ENCODE peak calls at places on chromosomes 6 and 20, in four cellular contexts. One of them, this sample, is unnamed.

GRCh38 chr20:25217161-25218108 is 21.9 kb downstream of the ENTPD6 start:
- DNase-seq in RWPE1: no peak
- DNase-seq in H9: no peak
- DNase-seq in HFFc6: no peak
- DNase-seq in this sample: no peak

GRCh38 chr6:144277174-144277573 is 8.0 kb upstream of the UTRN start:
- DNase-seq in RWPE1: no peak
- DNase-seq in H9: no peak
- DNase-seq in HFFc6: no peak
- DNase-seq in this sample: no peak

GRCh38 chr6:168384045-168385038 is 56.6 kb upstream of the SMOC2 start:
- DNase-seq in RWPE1: no peak
- DNase-seq in H9: no peak
- DNase-seq in HFFc6: no peak
- DNase-seq in this sample: no peak

GRCh38 chr6:161677188-161677587 is 403.3 kb upstream of the AGPAT4 start:
- DNase-seq in RWPE1: no peak
- DNase-seq in H9: no peak
- DNase-seq in HFFc6: no peak
- DNase-seq in this sample: no peak

GRCh38 chr20:50015993-50016770 is 33.4 kb downstream of the SNAI1 start:
- DNase-seq in RWPE1: no peak
- DNase-seq in H9: no peak
- DNase-seq in HFFc6: no peak
- DNase-seq in this sample: no peak

GRCh38 chr6:168194732-168195565 is 115.9 kb upstream of the FRMD1 start:
- DNase-seq in RWPE1: no peak
- DNase-seq in H9: peak
- DNase-seq in HFFc6: no peak
- DNase-seq in this sample: no peak

GRCh38 chr6:164227952-164228522 is 813.5 kb downstream of the QKI start:
- DNase-seq in RWPE1: no peak
- DNase-seq in H9: no peak
- DNase-seq in HFFc6: no peak
- DNase-seq in this sample: no peak

GRCh38 chr6:13303668-13304017 is 24.7 kb downstream of the TBC1D7 start:
- DNase-seq in RWPE1: no peak
- DNase-seq in H9: no peak
- DNase-seq in HFFc6: peak
- DNase-seq in this sample: no peak

GRCh38 chr6:127938701-127939100 is 37.8 kb upstream of the THEMIS start:
- DNase-seq in RWPE1: no peak
- DNase-seq in H9: no peak
- DNase-seq in HFFc6: peak
- DNase-seq in this sample: no peak

GRCh38 chr20:38115896-38116295 is 49.2 kb downstream of the TGM2 start:
- DNase-seq in RWPE1: no peak
- DNase-seq in H9: no peak
- DNase-seq in HFFc6: no peak
- DNase-seq in this sample: no peak

GRCh38 chr20:35490736-35491181 is 35.4 kb downstream of the CEP250 start:
- DNase-seq in RWPE1: no peak
- DNase-seq in H9: no peak
- DNase-seq in HFFc6: no peak
- DNase-seq in this sample: no peak

GRCh38 chr6:44471271-44471981 is 83.9 kb downstream of the CDC5L start:
- DNase-seq in RWPE1: no peak
- DNase-seq in H9: no peak
- DNase-seq in HFFc6: no peak
- DNase-seq in this sample: no peak

GRCh38 chr6:73565767-73566485 is 45.1 kb upstream of the EEF1A1 start:
- DNase-seq in RWPE1: no peak
- DNase-seq in H9: peak
- DNase-seq in HFFc6: peak
- DNase-seq in this sample: no peak

GRCh38 chr6:1062786-1063545 is 248.9 kb upstream of the FOXQ1 start:
- DNase-seq in RWPE1: no peak
- DNase-seq in H9: peak
- DNase-seq in HFFc6: peak
- DNase-seq in this sample: no peak

GRCh38 chr20:44785768-44786167 is 24.6 kb downstream of the RIMS4 start:
- DNase-seq in RWPE1: peak
- DNase-seq in H9: peak
- DNase-seq in HFFc6: peak
- DNase-seq in this sample: no peak

GRCh38 chr6:37036146-37036545 is 30.7 kb downstream of the FGD2 start:
- DNase-seq in RWPE1: no peak
- DNase-seq in H9: no peak
- DNase-seq in HFFc6: no peak
- DNase-seq in this sample: no peak

GRCh38 chr20:24138951-24139350 is 150.4 kb upstream of the GGTLC1 start:
- DNase-seq in RWPE1: no peak
- DNase-seq in H9: no peak
- DNase-seq in HFFc6: no peak
- DNase-seq in this sample: no peak

GRCh38 chr6:25199544-25199943 is 79.6 kb upstream of the CARMIL1 start:
- DNase-seq in RWPE1: no peak
- DNase-seq in H9: peak
- DNase-seq in HFFc6: no peak
- DNase-seq in this sample: no peak

GRCh38 chr6:63816979-63817436 is 181.4 kb downstream of the PHF3 start:
- DNase-seq in RWPE1: no peak
- DNase-seq in H9: peak
- DNase-seq in HFFc6: peak
- DNase-seq in this sample: no peak

GRCh38 chr6:147204060-147204785 is at the start of gene STXBP5:
- DNase-seq in RWPE1: peak
- DNase-seq in H9: peak
- DNase-seq in HFFc6: peak
- DNase-seq in this sample: peak

GRCh38 chr6:42403831-42404230 is 47.9 kb downstream of the TRERF1 start:
- DNase-seq in RWPE1: no peak
- DNase-seq in H9: no peak
- DNase-seq in HFFc6: no peak
- DNase-seq in this sample: no peak

GRCh38 chr6:139378882-139379341 is 4.5 kb upstream of the CITED2 start:
- DNase-seq in RWPE1: peak
- DNase-seq in H9: no peak
- DNase-seq in HFFc6: peak
- DNase-seq in this sample: no peak

GRCh38 chr6:147390909-147391536 is 117.5 kb upstream of the SAMD5 start:
- DNase-seq in RWPE1: peak
- DNase-seq in H9: no peak
- DNase-seq in HFFc6: peak
- DNase-seq in this sample: no peak

GRCh38 chr6:72841195-72841594 is 219.3 kb downstream of the KCNQ5 start:
- DNase-seq in RWPE1: no peak
- DNase-seq in H9: no peak
- DNase-seq in HFFc6: no peak
- DNase-seq in this sample: no peak

GRCh38 chr6:166477647-166478365 is 95.1 kb upstream of the MPC1 start:
- DNase-seq in RWPE1: no peak
- DNase-seq in H9: no peak
- DNase-seq in HFFc6: no peak
- DNase-seq in this sample: no peak

GRCh38 chr6:21188505-21189223 is 404.9 kb upstream of the SOX4 start:
- DNase-seq in RWPE1: peak
- DNase-seq in H9: no peak
- DNase-seq in HFFc6: no peak
- DNase-seq in this sample: no peak

GRCh38 chr20:58985656-58986055 is 4.6 kb downstream of the NELFCD start:
- DNase-seq in RWPE1: no peak
- DNase-seq in H9: no peak
- DNase-seq in HFFc6: no peak
- DNase-seq in this sample: no peak

GRCh38 chr6:91276315-91276714 is 689.4 kb upstream of the MAP3K7 start:
- DNase-seq in RWPE1: peak
- DNase-seq in H9: no peak
- DNase-seq in HFFc6: no peak
- DNase-seq in this sample: no peak
- TF ChIP-seq CTCF in RWPE1: no peak
- TF ChIP-seq CTCF in H9: peak
- TF ChIP-seq CTCF in HFFc6: no peak
- TF ChIP-seq CTCF in this sample: peak

GRCh38 chr20:36835453-36836198 is 40.3 kb upstream of the TLDC2 start:
- DNase-seq in RWPE1: peak
- DNase-seq in H9: peak
- DNase-seq in HFFc6: peak
- DNase-seq in this sample: peak

GRCh38 chr20:36833275-36834020 is 42.5 kb upstream of the TLDC2 start:
- DNase-seq in RWPE1: no peak
- DNase-seq in H9: no peak
- DNase-seq in HFFc6: peak
- DNase-seq in this sample: no peak

GRCh38 chr20:36839150-36839549 is 36.8 kb upstream of the TLDC2 start:
- DNase-seq in RWPE1: no peak
- DNase-seq in H9: no peak
- DNase-seq in HFFc6: no peak
- DNase-seq in this sample: no peak

GRCh38 chr20:36835025-36835424 is 40.9 kb upstream of the TLDC2 start:
- DNase-seq in RWPE1: no peak
- DNase-seq in H9: no peak
- DNase-seq in HFFc6: no peak
- DNase-seq in this sample: no peak

DNA sequence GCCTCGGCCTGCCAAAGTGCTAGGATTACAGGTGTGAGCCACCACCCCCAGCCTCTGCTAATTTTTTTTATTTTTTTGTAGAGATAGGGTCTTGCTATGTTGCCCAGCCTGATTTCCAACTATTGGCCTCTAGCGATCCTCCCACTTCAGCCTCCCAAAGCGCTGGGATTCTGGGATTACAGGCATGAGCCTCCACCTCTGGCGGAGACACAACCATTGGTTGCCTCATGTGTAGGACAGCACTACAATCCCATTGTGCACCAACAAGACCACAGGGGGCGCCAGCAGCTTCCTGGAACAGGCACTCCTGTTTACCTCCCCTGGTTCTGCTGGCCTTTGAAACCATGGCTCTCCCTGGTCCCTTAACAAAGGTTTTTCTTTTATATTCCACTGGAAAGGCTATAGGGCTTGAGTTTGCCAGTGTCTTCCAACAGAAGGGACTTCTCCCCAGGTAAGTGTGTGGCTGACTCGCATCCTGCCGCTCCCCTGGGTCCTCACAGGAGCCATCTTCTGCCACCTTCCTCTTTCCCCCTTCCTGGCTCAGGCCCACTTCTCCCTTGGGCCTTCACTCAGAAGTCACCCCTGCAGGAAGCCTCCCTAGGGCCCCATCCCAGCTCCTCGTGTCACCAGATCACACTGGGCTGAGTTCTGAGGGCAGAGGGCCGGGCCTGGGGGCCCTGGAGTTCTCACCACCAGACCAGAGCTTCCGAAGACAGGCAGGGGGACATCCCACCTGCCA is 39.2 kb upstream of the TLDC2 start:
- DNase-seq in RWPE1: no peak
- DNase-seq in H9: peak
- DNase-seq in HFFc6: peak
- DNase-seq in this sample: no peak
- TF ChIP-seq CTCF in RWPE1: no peak
- TF ChIP-seq CTCF in H9: peak
- TF ChIP-seq CTCF in HFFc6: peak
- TF ChIP-seq CTCF in this sample: peak

GRCh38 chr20:63777614-63778013 is 38.0 kb downstream of the SLC2A4RG start:
- DNase-seq in RWPE1: no peak
- DNase-seq in H9: no peak
- DNase-seq in HFFc6: no peak
- DNase-seq in this sample: no peak

GRCh38 chr20:63772781-63773520 is 33.4 kb downstream of the SLC2A4RG start:
- DNase-seq in RWPE1: no peak
- DNase-seq in H9: no peak
- DNase-seq in HFFc6: no peak
- DNase-seq in this sample: no peak

GRCh38 chr20:63774348-63774735 is 34.8 kb downstream of the SLC2A4RG start:
- DNase-seq in RWPE1: no peak
- DNase-seq in H9: peak
- DNase-seq in HFFc6: no peak
- DNase-seq in this sample: no peak

GRCh38 chr20:63773571-63774347 is 34.2 kb downstream of the SLC2A4RG start:
- DNase-seq in RWPE1: no peak
- DNase-seq in H9: no peak
- DNase-seq in HFFc6: no peak
- DNase-seq in this sample: no peak

DNA sequence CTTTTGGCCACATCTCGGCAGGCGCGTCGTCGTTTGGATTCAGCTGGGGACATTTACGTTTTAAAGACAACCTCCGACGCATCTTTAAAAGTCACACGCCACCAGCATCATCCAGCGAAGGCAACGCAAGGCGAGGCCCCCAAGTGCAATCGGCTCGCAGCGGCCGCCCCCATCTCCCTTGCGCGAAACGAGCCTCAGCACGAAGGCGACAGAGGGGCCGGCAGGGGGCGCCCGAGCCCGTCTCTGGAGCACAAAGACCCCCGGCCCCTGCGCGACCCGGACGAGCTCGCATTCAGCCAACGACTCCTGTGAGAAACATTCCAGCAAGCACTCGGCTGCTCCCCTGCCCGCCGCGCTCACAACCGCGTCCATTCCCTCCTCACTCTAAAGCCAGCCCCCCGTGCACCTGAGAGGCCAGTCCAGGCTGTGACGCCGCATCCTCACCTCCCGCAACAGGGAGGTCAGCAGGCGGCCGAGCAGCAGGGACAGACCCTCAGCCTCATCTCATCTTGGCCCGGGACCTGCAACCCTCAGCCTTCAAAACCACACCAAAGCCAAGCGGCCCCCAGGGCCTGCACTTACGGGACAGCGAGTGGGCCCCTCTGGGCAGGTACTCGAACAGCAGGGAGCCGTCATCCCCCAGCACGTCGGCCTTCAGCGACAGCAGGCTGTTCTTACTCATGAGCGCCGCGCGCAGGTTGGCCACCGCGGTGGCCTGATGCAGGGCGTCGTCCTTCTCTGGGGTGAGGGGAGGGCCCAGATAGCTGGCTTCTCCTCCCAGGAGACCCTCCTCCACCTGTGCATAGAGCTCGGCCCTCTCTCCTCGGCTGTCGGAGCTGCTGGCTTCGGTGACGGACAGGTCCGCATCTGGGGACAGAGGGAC is 35.8 kb downstream of the SLC2A4RG start:
- DNase-seq in RWPE1: no peak
- DNase-seq in H9: peak
- DNase-seq in HFFc6: no peak
- DNase-seq in this sample: peak
- TF ChIP-seq CTCF in RWPE1: peak
- TF ChIP-seq CTCF in H9: peak
- TF ChIP-seq CTCF in HFFc6: peak
- TF ChIP-seq CTCF in this sample: peak

DNA sequence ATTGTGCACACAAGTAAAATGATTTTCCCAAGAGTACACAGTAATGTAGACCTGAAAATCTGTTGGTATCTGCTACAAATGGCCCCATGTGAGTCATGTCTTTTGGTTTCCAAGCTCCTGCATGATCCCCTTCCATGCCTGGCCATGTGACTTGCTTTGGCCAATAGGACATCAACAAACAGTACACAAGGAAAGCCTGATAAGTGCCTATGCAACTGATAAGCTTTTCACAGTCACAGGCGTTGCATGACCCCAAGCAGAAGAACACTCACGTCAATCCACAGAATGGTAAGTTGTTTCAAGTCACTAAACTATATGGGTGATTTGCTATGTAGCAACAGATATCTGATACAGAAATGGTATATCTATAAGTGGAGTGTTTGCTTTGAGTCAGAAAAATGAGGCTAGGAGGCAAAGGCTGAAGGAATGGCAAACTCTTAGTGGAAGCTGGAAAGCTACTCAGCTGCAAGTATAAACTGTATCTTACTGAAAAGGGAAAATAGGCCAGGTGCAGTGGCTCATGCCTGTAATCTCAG is 160.1 kb upstream of the BEND3 start:
- DNase-seq in RWPE1: peak
- DNase-seq in H9: no peak
- DNase-seq in HFFc6: no peak
- DNase-seq in this sample: no peak
- TF ChIP-seq CTCF in RWPE1: no peak
- TF ChIP-seq CTCF in H9: no peak
- TF ChIP-seq CTCF in HFFc6: no peak
- TF ChIP-seq CTCF in this sample: no peak